ENCODE peak calls at places on chromosomes 2 and 18, in five cellular contexts. P is H7; G is choroid plexus epithelial cell; T is epithelial cell of prostate; Z is CD8-positive, alpha-beta T cell. E is an unnamed sample.

GRCh38 chr2:226048625-226049024 is 649.1 kb downstream of the NYAP2 start:
- DNase-seq in P (peak), G (peak), T (no peak), Z (no peak), E (peak)

GRCh38 chr2:68834737-68835136 is 36.5 kb downstream of the BMP10 start:
- DNase-seq in P (no peak), G (no peak), T (no peak), Z (no peak), E (no peak)

GRCh38 chr18:44213288-44213687 is 467.4 kb upstream of the SETBP1 start:
- DNase-seq in P (no peak), G (no peak), T (no peak), Z (no peak), E (no peak)

GRCh38 chr2:204487447-204488229 is 57.6 kb upstream of the PARD3B start:
- DNase-seq in P (no peak), G (peak), T (no peak), Z (no peak), E (peak)

GRCh38 chr2:191795711-191796110 is 51.2 kb downstream of the CAVIN2 start:
- DNase-seq in P (no peak), G (no peak), T (no peak), Z (no peak), E (no peak)

GRCh38 chr2:158144914-158145625 is 43.4 kb downstream of the UPP2 start:
- DNase-seq in P (peak), G (no peak), T (no peak), Z (no peak), E (peak)

GRCh38 chr18:52220062-52220591 is 119.9 kb upstream of the DCC start:
- DNase-seq in P (no peak), G (no peak), T (no peak), Z (no peak), E (no peak)

GRCh38 chr2:179020156-179020750 is 29.7 kb downstream of the CCDC141 start:
- DNase-seq in P (peak), G (peak), T (no peak), Z (peak), E (no peak)

GRCh38 chr2:120499784-120500495 is 154.0 kb downstream of the INHBB start:
- DNase-seq in P (no peak), G (no peak), T (no peak), Z (no peak), E (no peak)

GRCh38 chr2:96703021-96703751 is 36.7 kb downstream of the LMAN2L start:
- DNase-seq in P (no peak), G (no peak), T (no peak), Z (no peak), E (no peak)

GRCh38 chr18:58046087-58046793 is 2.2 kb downstream of the NEDD4L start:
- DNase-seq in P (peak), G (no peak), T (no peak), Z (no peak), E (no peak)

GRCh38 chr2:107992069-107992468 is 5.7 kb downstream of the SLC5A7 start:
- DNase-seq in P (no peak), G (no peak), T (no peak), Z (no peak), E (peak)

GRCh38 chr18:3675446-3675845 is 225.5 kb downstream of the TGIF1 start:
- DNase-seq in P (no peak), G (no peak), T (no peak), Z (no peak), E (no peak)

GRCh38 chr2:6358985-6359384 is 506.7 kb downstream of the CMPK2 start:
- DNase-seq in P (no peak), G (no peak), T (no peak), Z (no peak), E (no peak)

GRCh38 chr2:186891219-186891621 is 42.2 kb upstream of the ZSWIM2 start:
- DNase-seq in P (no peak), G (peak), T (no peak), Z (no peak), E (peak)

GRCh38 chr2:99469394-99469793 is 20.4 kb downstream of the REV1 start:
- DNase-seq in P (no peak), G (no peak), T (no peak), Z (no peak), E (no peak)

GRCh38 chr2:239326831-239327535 is 73.8 kb downstream of the HDAC4 start:
- DNase-seq in P (peak), G (no peak), T (no peak), Z (peak), E (peak)

GRCh38 chr2:64792310-64792709 is 138.6 kb upstream of the SERTAD2 start:
- DNase-seq in P (no peak), G (peak), T (no peak), Z (no peak), E (no peak)

GRCh38 chr2:238378230-238379095 is 48.3 kb upstream of the ASB1 start:
- DNase-seq in P (no peak), G (no peak), T (no peak), Z (no peak), E (no peak)